ENCODE peak calls at places on chromosomes 1 and 21, in five cellular contexts. L is heart left ventricle, V is tibial artery, S is epithelial cell of esophagus, E is ascending aorta. Z is an unnamed sample.

GRCh38 chr1:27603320-27603961 is 503 bp downstream of the AHDC1 start:
- DNase-seq in V (peak), E (no peak), S (no peak), L (no peak), Z (no peak)

GRCh38 chr21:45078877-45079281 is 4.5 kb downstream of the ADARB1 start:
- DNase-seq in V (no peak), S (peak), L (no peak), E (no peak), Z (peak)

GRCh38 chr1:234956821-234957329 is 171.8 kb downstream of the TOMM20 start:
- DNase-seq in S (no peak), L (no peak), V (no peak), E (no peak), Z (no peak)

GRCh38 chr1:154975409-154976205 is 1.1 kb downstream of the CKS1B start:
- DNase-seq in S (peak), E (no peak), V (peak), L (peak), Z (peak)

GRCh38 chr1:17874231-17874630 is 119.1 kb downstream of the ACTL8 start:
- DNase-seq in L (no peak), S (no peak), V (no peak), E (no peak), Z (peak)

GRCh38 chr1:111735858-111736544 is 3.2 kb downstream of the INKA2 start:
- DNase-seq in S (no peak), E (no peak), L (no peak), V (no peak), Z (no peak)

GRCh38 chr1:1440941-1441888 is 5.7 kb downstream of the VWA1 start:
- DNase-seq in L (peak), E (no peak), V (peak), S (no peak), Z (no peak)

GRCh38 chr1:93770640-93771039 is 89.0 kb upstream of the BCAR3 start:
- DNase-seq in S (peak), V (no peak), E (no peak), L (no peak), Z (no peak)

GRCh38 chr1:87093286-87093685 is 178.9 kb downstream of the HS2ST1 start:
- DNase-seq in S (peak), V (no peak), L (no peak), E (no peak), Z (no peak)

GRCh38 chr1:108831225-108831624 is 25.7 kb downstream of the AKNAD1 start:
- DNase-seq in L (no peak), V (no peak), S (peak), E (no peak), Z (peak)

GRCh38 chr1:6512245-6512907 is 20.9 kb upstream of the PLEKHG5 start:
- DNase-seq in E (no peak), L (no peak), V (no peak), S (no peak), Z (no peak)

GRCh38 chr1:192513697-192514096 is 61.9 kb upstream of the RGS1 start:
- DNase-seq in S (no peak), E (no peak), V (no peak), L (no peak), Z (no peak)

GRCh38 chr1:183164963-183165362 is 21.1 kb upstream of the LAMC2 start:
- DNase-seq in V (no peak), E (no peak), S (peak), L (no peak), Z (no peak)

GRCh38 chr1:159188375-159188788 is 16.3 kb upstream of the ACKR1 start:
- DNase-seq in V (peak), E (no peak), S (peak), L (peak), Z (no peak)

GRCh38 chr1:37718901-37719571 is 26.7 kb downstream of the CDCA8 start:
- DNase-seq in E (no peak), S (peak), V (peak), L (no peak), Z (no peak)

GRCh38 chr21:39633043-39633442 is 20.3 kb downstream of the B3GALT5 start:
- DNase-seq in V (no peak), E (no peak), L (no peak), S (peak), Z (peak)

GRCh38 chr1:21342961-21343838 is 52.9 kb upstream of the ECE1 start:
- DNase-seq in S (no peak), L (no peak), V (no peak), E (no peak), Z (no peak)

GRCh38 chr1:199691540-199691939 is 336.0 kb upstream of the NR5A2 start:
- DNase-seq in S (peak), L (no peak), E (no peak), V (no peak), Z (peak)

GRCh38 chr1:235588916-235589515 is 60.6 kb downstream of the GNG4 start:
- DNase-seq in E (no peak), V (no peak), S (peak), L (no peak), Z (peak)

GRCh38 chr1:51693420-51694144 is 76.7 kb downstream of the OSBPL9 start:
- DNase-seq in E (no peak), S (peak), L (no peak), V (no peak), Z (peak)

GRCh38 chr1:101259744-101260148 is 22.9 kb downstream of the S1PR1 start:
- DNase-seq in L (no peak), E (no peak), S (peak), V (no peak), Z (peak)

GRCh38 chr1:2594001-2594640 is 7.5 kb downstream of the PRXL2B start:
- DNase-seq in S (peak), V (peak), E (no peak), L (no peak), Z (peak)

GRCh38 chr1:161989801-161990200 is 33.9 kb downstream of the OLFML2B start:
- DNase-seq in V (peak), E (no peak), S (no peak), L (no peak), Z (no peak)

GRCh38 chr1:29774355-29774754 is 538.0 kb downstream of the PTPRU start:
- DNase-seq in L (no peak), E (no peak), V (no peak), S (no peak), Z (no peak)

GRCh38 chr1:51661081-51661518 is 44.2 kb downstream of the OSBPL9 start:
- DNase-seq in L (no peak), V (no peak), S (peak), E (no peak), Z (peak)

GRCh38 chr1:15150376-15150775 is 3.2 kb upstream of the TMEM51 start:
- DNase-seq in L (no peak), S (no peak), E (no peak), V (no peak), Z (no peak)

GRCh38 chr1:204417231-204417997 is 5.8 kb upstream of the PPP1R15B start:
- DNase-seq in V (peak), S (peak), E (peak), L (peak), Z (peak)

GRCh38 chr1:93552751-93553455 is 105.0 kb downstream of the FNBP1L start:
- DNase-seq in E (no peak), V (no peak), S (peak), L (no peak), Z (peak)

GRCh38 chr1:161487483-161487827 is 17.8 kb upstream of the FCGR2A start:
- DNase-seq in E (no peak), L (peak), V (no peak), S (peak), Z (peak)

GRCh38 chr1:30477588-30477987 is 245.8 kb downstream of the MATN1 start:
- DNase-seq in S (no peak), V (peak), L (no peak), E (no peak), Z (no peak)

GRCh38 chr1:239386453-239387303 is at the start of gene CHRM3:
- DNase-seq in V (peak), E (no peak), L (peak), S (peak), Z (peak)

GRCh38 chr1:221620437-221621384 is 121.2 kb downstream of the DUSP10 start:
- DNase-seq in S (peak), E (no peak), V (no peak), L (no peak), Z (peak)

GRCh38 chr1:22864886-22865285 is 107.8 kb downstream of the LACTBL1 start:
- DNase-seq in E (no peak), L (no peak), S (no peak), V (no peak), Z (no peak)

GRCh38 chr1:26686795-26687194 is 9.0 kb upstream of the ARID1A start:
- DNase-seq in L (no peak), E (no peak), V (no peak), S (no peak), Z (peak)

GRCh38 chr21:34592120-34592561 is 22.8 kb downstream of the RCAN1 start:
- DNase-seq in E (no peak), L (peak), V (peak), S (no peak), Z (no peak)

GRCh38 chr1:83996621-83997020 is 2.3 kb downstream of the TTLL7 start:
- DNase-seq in E (no peak), L (no peak), S (peak), V (no peak), Z (peak)

GRCh38 chr1:109474697-109475096 is 8.4 kb downstream of the SYPL2 start:
- DNase-seq in E (no peak), S (no peak), L (peak), V (no peak), Z (no peak)

GRCh38 chr1:8078176-8078671 is 52.1 kb upstream of the ERRFI1 start:
- DNase-seq in S (peak), E (no peak), L (no peak), V (no peak), Z (peak)

GRCh38 chr21:25563399-25564116 is 43.7 kb downstream of the MRPL39 start:
- DNase-seq in V (no peak), L (no peak), E (no peak), S (no peak), Z (peak)

GRCh38 chr1:54379481-54380284 is 26.5 kb downstream of the SSBP3 start:
- DNase-seq in S (no peak), L (peak), V (peak), E (no peak), Z (no peak)

GRCh38 chr1:32485554-32486255 is 20.8 kb downstream of the ZBTB8B start:
- DNase-seq in L (no peak), E (no peak), S (no peak), V (peak), Z (no peak)

GRCh38 chr1:32487182-32487581 is 22.3 kb downstream of the ZBTB8B start:
- DNase-seq in E (no peak), L (no peak), S (no peak), V (no peak), Z (no peak)

GRCh38 chr1:32486463-32487113 is 21.7 kb downstream of the ZBTB8B start:
- DNase-seq in S (no peak), V (no peak), E (no peak), L (no peak), Z (no peak)

GRCh38 chr1:32494196-32494595 is 29.3 kb downstream of the ZBTB8B start:
- DNase-seq in L (no peak), V (no peak), S (peak), E (no peak), Z (no peak)

GRCh38 chr1:32489774-32490454 is 25.0 kb downstream of the ZBTB8B start:
- DNase-seq in V (no peak), S (no peak), E (no peak), L (no peak), Z (no peak)
- H3K4me3 ChIP-seq in V (no peak), S (no peak), E (no peak), L (no peak), Z (no peak)

GRCh38 chr1:55585402-55585792 is 370.2 kb upstream of the USP24 start:
- DNase-seq in S (no peak), L (no peak), V (no peak), E (no peak), Z (peak)

GRCh38 chr1:55582078-55582477 is 366.9 kb upstream of the USP24 start:
- DNase-seq in L (no peak), S (no peak), V (no peak), E (no peak), Z (no peak)

GRCh38 chr1:55588300-55588699 is 373.1 kb upstream of the USP24 start:
- DNase-seq in L (no peak), S (no peak), V (no peak), E (no peak), Z (no peak)

GRCh38 chr1:55586771-55587170 is 371.6 kb upstream of the USP24 start:
- DNase-seq in E (no peak), S (no peak), V (no peak), L (no peak), Z (no peak)

GRCh38 chr1:55584521-55585401 is 369.6 kb upstream of the USP24 start:
- DNase-seq in V (no peak), L (no peak), S (no peak), E (no peak), Z (peak)
- TF ChIP-seq CTCF in V (no peak), L (no peak), S (no peak), E (no peak), Z (peak)

GRCh38 chr1:147919881-147920280 is 8.3 kb upstream of the GPR89B start:
- DNase-seq in V (no peak), E (no peak), L (no peak), S (peak), Z (no peak)
- H3K4me3 ChIP-seq in V (no peak), E (no peak), L (no peak), S (no peak), Z (no peak)

GRCh38 chr1:196997428-196997827 is 20.1 kb downstream of the CFHR5 start:
- DNase-seq in E (no peak), V (no peak), L (no peak), S (peak), Z (peak)
- TF ChIP-seq CTCF in E (no peak), V (no peak), L (no peak), S (no peak), Z (peak)

Z was measured in astrocyte of the spinal cord.